ENCODE peak calls at places on chromosomes 4 and X, in ten cellular contexts. O is fibroblast of pulmonary artery, Y is A549, B is lower leg skin, K is GM12865, D is uterus, W is suprapubic skin, P is cardiac muscle cell, Z is OCI-LY7, L is fibroblast of the aortic adventitia. I is an unnamed sample.

GRCh38 chrX:69412661-69413060 is 91.5 kb upstream of the NALF2 start:
- DNase-seq in O (no peak), Y (no peak), B (no peak), K (no peak), D (no peak), W (no peak), P (no peak), Z (no peak), L (no peak), I (no peak)

GRCh38 chr4:3233391-3234071 is 15.4 kb upstream of the MSANTD1 start:
- DNase-seq in O (peak; percentile 15), Y (no peak), B (no peak), K (no peak), D (no peak), W (no peak), P (no peak), Z (no peak), L (peak; percentile 8), I (no peak)

GRCh38 chr4:105808030-105808429 is 87.2 kb upstream of the NPNT start:
- DNase-seq in O (no peak), Y (no peak), B (no peak), K (no peak), D (no peak), W (no peak), P (no peak), Z (no peak), L (no peak), I (no peak)

GRCh38 chrX:102950908-102951866 is 14.1 kb downstream of the RAB40AL start:
- DNase-seq in O (peak; percentile 52), Y (peak; percentile 48), B (no peak), K (peak; percentile 43), D (no peak), W (no peak), P (peak; percentile 53), Z (peak; percentile 16), L (peak; percentile 51), I (peak; percentile 44)

GRCh38 chr4:110622841-110623709 is at the start of gene PITX2:
- DNase-seq in O (peak; percentile 93), Y (no peak), B (peak; percentile 97), K (peak; percentile 92), D (peak; percentile 36), W (peak; percentile 95), P (peak; percentile 96), Z (peak; percentile 89), L (peak; percentile 74), I (peak; percentile 93)

GRCh38 chr4:75672461-75673026 is 667 bp downstream of the G3BP2 start:
- DNase-seq in O (peak; percentile 52), Y (peak; percentile 46), B (peak; percentile 94), K (peak; percentile 85), D (peak; percentile 61), W (peak; percentile 83), P (peak; percentile 67), Z (peak; percentile 85), L (peak; percentile 36), I (peak; percentile 42)

GRCh38 chr4:156538210-156538609 is 433.4 kb downstream of the PDGFC start:
- DNase-seq in O (no peak), Y (no peak), B (no peak), K (no peak), D (no peak), W (no peak), P (no peak), Z (no peak), L (no peak), I (no peak)

GRCh38 chrX:13685126-13685763 is 3.7 kb upstream of the RAB9A start:
- DNase-seq in O (no peak), Y (peak; percentile 37), B (no peak), K (no peak), D (no peak), W (no peak), P (no peak), Z (no peak), L (no peak), I (no peak)

GRCh38 chr4:46270986-46271596 is 118.8 kb downstream of the GABRA2 start:
- DNase-seq in O (peak; percentile 37), Y (peak; percentile 2), B (no peak), K (peak; percentile 35), D (no peak), W (no peak), P (peak; percentile 45), Z (peak; percentile 19), L (no peak), I (no peak)

GRCh38 chrX:152806035-152806434 is 24.5 kb downstream of the CETN2 start:
- DNase-seq in O (no peak), Y (no peak), B (no peak), K (no peak), D (no peak), W (no peak), P (no peak), Z (no peak), L (no peak), I (no peak)

DNA sequence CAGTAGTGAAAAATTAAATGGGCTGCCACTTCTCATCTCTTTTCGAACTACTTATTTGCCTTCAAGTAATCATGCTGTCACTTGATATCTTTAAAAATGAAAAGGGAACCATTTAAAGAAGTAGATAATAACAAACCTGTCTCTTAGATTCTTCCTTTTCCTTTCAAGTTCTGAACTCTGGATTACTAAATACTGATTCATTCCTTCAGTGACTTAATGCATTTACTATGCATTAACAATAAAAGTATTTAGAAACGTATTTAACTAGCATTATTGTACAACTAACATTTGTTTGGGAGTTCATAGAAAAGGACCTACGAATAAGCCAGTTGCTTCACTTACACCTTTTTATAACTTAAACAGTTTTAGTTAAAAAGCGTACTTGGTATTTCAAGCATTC is 61.1 kb upstream of the RAB33B start:
- DNase-seq in O (no peak), Y (no peak), B (no peak), K (no peak), D (no peak), W (no peak), P (no peak), Z (no peak), L (no peak), I (no peak)
- TF ChIP-seq CTCF in O (no peak), Y (no peak), B (no peak), K (no peak), D (no peak), W (no peak), P (no peak), Z (no peak), L (no peak), I (no peak)

GRCh38 chrX:31279359-31279758 is 207.5 kb upstream of the FTHL17 start:
- DNase-seq in O (peak; percentile 45), Y (peak; percentile 5), B (no peak), K (peak; percentile 2), D (no peak), W (no peak), P (no peak), Z (no peak), L (peak; percentile 3), I (no peak)
- TF ChIP-seq CTCF in O (peak; percentile 44), Y (no peak), B (no peak), K (no peak), D (no peak), W (no peak), P (peak; percentile 36), Z (peak; percentile 42), L (peak; percentile 24), I (no peak)

GRCh38 chrX:10828640-10829039 is 208.3 kb upstream of the MID1 start:
- DNase-seq in O (no peak), Y (no peak), B (no peak), K (no peak), D (no peak), W (no peak), P (no peak), Z (no peak), L (no peak), I (no peak)
- TF ChIP-seq CTCF in O (no peak), Y (no peak), B (no peak), K (no peak), D (no peak), W (no peak), P (no peak), Z (no peak), L (no peak), I (no peak)

DNA sequence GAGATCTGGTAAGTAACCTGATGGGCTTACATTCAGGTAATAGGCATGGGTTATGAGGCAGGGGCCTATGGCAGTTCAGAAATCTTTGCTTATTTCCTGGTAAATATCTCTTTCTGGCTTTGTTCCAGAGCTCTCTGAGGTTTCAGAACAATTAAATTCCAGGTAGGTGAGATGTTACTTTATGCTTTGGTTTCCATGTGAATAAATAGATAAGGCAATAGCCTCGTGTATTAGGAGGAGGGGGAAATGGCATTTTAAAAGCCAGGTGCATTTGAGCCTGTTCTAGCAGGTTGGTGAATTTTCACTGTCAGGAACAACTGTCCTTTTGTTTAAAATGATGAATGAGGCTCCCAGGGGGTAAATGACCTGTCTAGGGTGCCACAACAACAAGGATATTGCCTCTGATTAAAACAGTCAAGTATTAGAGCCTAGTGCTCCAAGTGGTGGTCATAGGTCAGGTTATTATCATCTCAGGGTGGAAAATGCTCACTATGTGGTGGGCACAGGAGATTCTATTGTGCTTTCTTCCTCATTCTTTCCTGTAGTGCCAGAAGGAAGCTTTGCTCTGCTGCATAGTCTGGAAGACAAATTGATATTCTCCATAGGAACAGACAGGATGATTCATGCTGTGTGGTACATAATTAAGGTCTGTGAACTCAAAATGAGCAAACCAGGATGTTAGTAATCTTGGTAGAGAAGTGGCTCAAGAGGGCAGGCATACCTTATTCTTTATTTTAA is 296.2 kb downstream of the INPP4B start:
- DNase-seq in O (peak; percentile 73), Y (peak; percentile 85), B (no peak), K (no peak), D (no peak), W (no peak), P (peak; percentile 34), Z (no peak), L (peak; percentile 81), I (no peak)
- TF ChIP-seq CTCF in O (no peak), Y (no peak), B (no peak), K (no peak), D (no peak), W (no peak), P (no peak), Z (no peak), L (no peak), I (no peak)